ENCODE peak calls at places on chromosome 1, in five cellular contexts. One of them, this sample, is unnamed.

GRCh38 chr1:201707027-201707426 is 121.9 kb upstream of the IPO9 start:
- DNase-seq in T follicular helper cell: no peak
- DNase-seq in Daoy: no peak
- DNase-seq in effector memory CD4-positive, alpha-beta T cell: no peak
- DNase-seq in NCI-H1417: no peak
- DNase-seq in this sample: no peak

GRCh38 chr1:27235827-27236226 is 1.4 kb downstream of the WDTC1 start:
- DNase-seq in T follicular helper cell: no peak
- DNase-seq in Daoy: no peak
- DNase-seq in effector memory CD4-positive, alpha-beta T cell: no peak
- DNase-seq in NCI-H1417: no peak
- DNase-seq in this sample: no peak

GRCh38 chr1:152725261-152725660 is 17.3 kb downstream of the LCE4A start:
- DNase-seq in T follicular helper cell: no peak
- DNase-seq in Daoy: no peak
- DNase-seq in effector memory CD4-positive, alpha-beta T cell: no peak
- DNase-seq in NCI-H1417: no peak
- DNase-seq in this sample: no peak

GRCh38 chr1:48878191-48878940 is 101.7 kb upstream of the BEND5 start:
- DNase-seq in T follicular helper cell: no peak
- DNase-seq in Daoy: peak
- DNase-seq in effector memory CD4-positive, alpha-beta T cell: no peak
- DNase-seq in NCI-H1417: no peak
- DNase-seq in this sample: no peak

GRCh38 chr1:61753998-61754508 is 11.8 kb downstream of the PATJ start:
- DNase-seq in T follicular helper cell: no peak
- DNase-seq in Daoy: no peak
- DNase-seq in effector memory CD4-positive, alpha-beta T cell: no peak
- DNase-seq in NCI-H1417: no peak
- DNase-seq in this sample: no peak

GRCh38 chr1:54499097-54500029 is 48.7 kb upstream of the ACOT11 start:
- DNase-seq in T follicular helper cell: no peak
- DNase-seq in Daoy: peak
- DNase-seq in effector memory CD4-positive, alpha-beta T cell: no peak
- DNase-seq in NCI-H1417: peak
- DNase-seq in this sample: no peak

GRCh38 chr1:68571499-68571898 is 74.6 kb upstream of the DEPDC1 start:
- DNase-seq in T follicular helper cell: no peak
- DNase-seq in Daoy: no peak
- DNase-seq in effector memory CD4-positive, alpha-beta T cell: no peak
- DNase-seq in NCI-H1417: no peak
- DNase-seq in this sample: no peak

GRCh38 chr1:228315945-228316588 is 90.6 kb downstream of the TRIM11 start:
- DNase-seq in T follicular helper cell: no peak
- DNase-seq in Daoy: no peak
- DNase-seq in effector memory CD4-positive, alpha-beta T cell: no peak
- DNase-seq in NCI-H1417: no peak
- DNase-seq in this sample: no peak

GRCh38 chr1:6811587-6811986 is 26.3 kb downstream of the CAMTA1 start:
- DNase-seq in T follicular helper cell: no peak
- DNase-seq in Daoy: no peak
- DNase-seq in effector memory CD4-positive, alpha-beta T cell: no peak
- DNase-seq in NCI-H1417: no peak
- DNase-seq in this sample: no peak

GRCh38 chr1:92030701-92031107 is 919 bp downstream of the EPHX4 start:
- DNase-seq in T follicular helper cell: no peak
- DNase-seq in Daoy: peak
- DNase-seq in effector memory CD4-positive, alpha-beta T cell: no peak
- DNase-seq in NCI-H1417: peak
- DNase-seq in this sample: peak

GRCh38 chr1:215405211-215405610 is 161.9 kb upstream of the KCTD3 start:
- DNase-seq in T follicular helper cell: no peak
- DNase-seq in Daoy: no peak
- DNase-seq in effector memory CD4-positive, alpha-beta T cell: no peak
- DNase-seq in NCI-H1417: no peak
- DNase-seq in this sample: no peak